ENCODE peak calls at places on chromosomes 3 and 15, in five cellular contexts. M, C, L, P and V are unnamed samples.

GRCh38 chr3:148083501-148084267 is 614.0 kb upstream of the AGTR1 start:
- DNase-seq in C (no peak), L (no peak), M (no peak), P (no peak), V (no peak)

GRCh38 chr3:149801639-149802038 is 9.3 kb upstream of the ANKUB1 start:
- DNase-seq in M (no peak), C (no peak), P (no peak), L (no peak), V (no peak)

GRCh38 chr15:51366911-51367310 is 25.5 kb downstream of the GLDN start:
- DNase-seq in L (peak; percentile 52), C (no peak), P (no peak), M (peak; percentile 85), V (no peak)

GRCh38 chr15:58229297-58229768 is 91.2 kb downstream of the AQP9 start:
- DNase-seq in P (peak; percentile 81), M (peak; percentile 36), C (no peak), L (peak; percentile 21), V (no peak)

GRCh38 chr15:75051161-75051560 is 27.8 kb downstream of the PPCDC start:
- DNase-seq in M (no peak), P (no peak), C (no peak), L (no peak), V (no peak)

GRCh38 chr3:131326307-131326706 is 55.3 kb upstream of the NUDT16 start:
- DNase-seq in M (peak; percentile 25), L (no peak), C (no peak), P (no peak), V (no peak)

GRCh38 chr3:14537590-14538450 is 2.3 kb downstream of the GRIP2 start:
- DNase-seq in M (no peak), L (no peak), P (no peak), C (peak; percentile 28), V (no peak)

GRCh38 chr3:190217081-190217480 is 96.4 kb upstream of the P3H2 start:
- DNase-seq in L (peak; percentile 63), M (peak; percentile 66), P (no peak), C (no peak), V (no peak)

GRCh38 chr15:66481107-66481856 is 16.3 kb downstream of the SNAPC5 start:
- DNase-seq in L (peak; percentile 38), P (no peak), M (no peak), C (no peak), V (no peak)

GRCh38 chr15:67839358-67839928 is 402 bp downstream of the RNU6-1 start:
- DNase-seq in C (no peak), P (no peak), L (peak; percentile 27), M (peak; percentile 58), V (no peak)

GRCh38 chr3:126155819-126156218 is 24.6 kb downstream of the ALDH1L1 start:
- DNase-seq in P (no peak), M (no peak), L (no peak), C (no peak), V (no peak)

GRCh38 chr3:126133606-126134005 is 46.8 kb downstream of the ALDH1L1 start:
- DNase-seq in C (peak; percentile 35), L (no peak), P (no peak), M (no peak), V (no peak)

GRCh38 chr3:145536461-145536860 is 624.5 kb downstream of the PLOD2 start:
- DNase-seq in L (no peak), M (no peak), P (no peak), C (no peak), V (no peak)

GRCh38 chr15:68700395-68701123 is 120.1 kb downstream of the ANP32A start:
- DNase-seq in M (peak; percentile 67), C (no peak), P (no peak), L (peak; percentile 59), V (peak; percentile 55)

GRCh38 chr3:15292765-15293522 is 39.4 kb downstream of the SH3BP5 start:
- DNase-seq in C (peak; percentile 55), L (peak; percentile 44), P (no peak), M (peak; percentile 63), V (no peak)

GRCh38 chr3:111012388-111013248 is 59.0 kb upstream of the NECTIN3 start:
- DNase-seq in C (no peak), P (peak; percentile 2), L (no peak), M (peak; percentile 25), V (no peak)

GRCh38 chr3:114595521-114596028 is 301.7 kb downstream of the TIGIT start:
- DNase-seq in C (no peak), M (no peak), P (no peak), L (peak; percentile 24), V (no peak)

GRCh38 chr15:74482661-74483060 is 21.7 kb upstream of the UBL7 start:
- DNase-seq in C (no peak), M (no peak), L (no peak), P (peak; percentile 48), V (peak; percentile 1)

GRCh38 chr15:48777645-48778337 is 33.1 kb downstream of the CEP152 start:
- DNase-seq in L (peak; percentile 38), P (no peak), C (no peak), M (no peak), V (no peak)

GRCh38 chr15:90595760-90596155 is 66.0 kb downstream of the CRTC3 start:
- DNase-seq in M (no peak), C (no peak), L (no peak), P (no peak), V (no peak)

GRCh38 chr3:184965639-184966430 is 153.9 kb downstream of the VPS8 start:
- DNase-seq in L (no peak), M (no peak), P (no peak), C (no peak), V (no peak)

GRCh38 chr3:104554409-104554808 is 812.3 kb upstream of the ALCAM start:
- DNase-seq in M (no peak), C (no peak), P (no peak), L (no peak), V (no peak)

GRCh38 chr3:52986938-52987337 is 58.9 kb downstream of the SFMBT1 start:
- DNase-seq in P (no peak), L (peak; percentile 70), M (peak; percentile 58), C (no peak), V (peak; percentile 29)

GRCh38 chr3:181892848-181893247 is 181.1 kb downstream of the SOX2 start:
- DNase-seq in P (no peak), M (no peak), L (no peak), C (no peak), V (no peak)

GRCh38 chr3:195250473-195251251 is 20.3 kb downstream of the XXYLT1 start:
- DNase-seq in M (peak; percentile 33), C (no peak), P (no peak), L (no peak), V (peak; percentile 38)

GRCh38 chr3:196712514-196713413 is 587 bp downstream of the PIGX start:
- DNase-seq in C (peak; percentile 80), M (peak; percentile 76), P (peak; percentile 32), L (peak; percentile 57), V (peak; percentile 44)

GRCh38 chr3:123719785-123720531 is 135.1 kb upstream of the HACD2 start:
- DNase-seq in C (no peak), M (no peak), P (no peak), L (no peak), V (no peak)

GRCh38 chr15:77871838-77872371 is 205.6 kb downstream of the TBC1D2B start:
- DNase-seq in C (peak; percentile 30), L (no peak), P (no peak), M (no peak), V (no peak)

GRCh38 chr3:185420762-185421161 is 57.8 kb downstream of the MAP3K13 start:
- DNase-seq in C (peak; percentile 50), M (peak; percentile 52), P (no peak), L (no peak), V (no peak)

GRCh38 chr3:27680517-27681246 is 41.4 kb downstream of the EOMES start:
- DNase-seq in L (no peak), P (peak; percentile 54), C (no peak), M (no peak), V (peak; percentile 14)

GRCh38 chr3:136512391-136512790 is 239.8 kb downstream of the STAG1 start:
- DNase-seq in P (no peak), C (no peak), L (peak; percentile 68), M (no peak), V (no peak)

GRCh38 chr3:47874913-47875312 is 72.0 kb downstream of the DHX30 start:
- DNase-seq in L (peak; percentile 27), C (no peak), P (no peak), M (no peak), V (no peak)
- H3K36me3 ChIP-seq in L (peaks cover 52% of the 10 kb centered on the region), C (peaks cover 77% of the 10 kb centered on the region), P (peaks cover 53% of the 10 kb centered on the region), M (peaks cover 19% of the 10 kb centered on the region), V (peaks cover 46% of the 10 kb centered on the region)

GRCh38 chr3:124993462-124993861 is 58.9 kb upstream of the MUC13 start:
- DNase-seq in L (no peak), M (peak; percentile 58), C (no peak), P (no peak), V (peak; percentile 10)

GRCh38 chr3:124997303-124998246 is 58.2 kb downstream of the HEG1 start:
- DNase-seq in L (no peak), P (no peak), M (no peak), C (no peak), V (no peak)

GRCh38 chr3:124992041-124992440 is 57.5 kb upstream of the MUC13 start:
- DNase-seq in M (no peak), L (no peak), P (no peak), C (no peak), V (no peak)

GRCh38 chr3:124998247-124998630 is 57.6 kb downstream of the HEG1 start:
- DNase-seq in P (no peak), C (no peak), M (no peak), L (no peak), V (no peak)

DNA sequence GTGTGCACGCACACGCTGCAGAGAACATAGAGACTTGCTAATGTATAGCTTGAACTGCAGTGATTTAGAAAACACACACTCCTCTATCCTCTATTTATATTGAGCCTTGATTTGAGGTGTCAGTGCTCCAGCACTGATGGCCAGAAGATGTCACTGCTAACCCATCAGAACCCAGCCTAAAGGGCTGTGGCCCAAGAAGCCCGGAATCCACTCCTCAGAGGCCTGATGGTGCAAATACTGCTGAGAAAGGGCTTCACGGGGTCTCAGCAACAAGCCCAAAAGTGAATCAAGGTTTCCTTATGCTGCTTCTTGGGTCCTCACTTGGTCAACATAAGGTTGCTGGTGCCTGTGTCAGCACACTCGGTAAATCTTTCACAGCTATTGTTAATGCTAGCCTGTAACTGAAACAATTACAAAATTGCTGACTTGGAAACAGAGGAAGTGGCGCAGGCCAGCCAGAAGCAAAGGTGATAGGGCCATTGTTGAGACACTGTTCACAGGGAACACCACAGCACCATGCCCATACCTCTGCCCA is 60.3 kb downstream of the HEG1 start:
- DNase-seq in L (peak; percentile 48), C (peak; percentile 54), M (peak; percentile 61), P (peak; percentile 57), V (no peak)
- H3K36me3 ChIP-seq in L (peaks cover 70% of the 10 kb centered on the region), C (peaks cover 88% of the 10 kb centered on the region), M (peaks cover 34% of the 10 kb centered on the region), P (peaks cover 90% of the 10 kb centered on the region), V (peaks cover 81% of the 10 kb centered on the region)

GRCh38 chr15:43046484-43046883 is 59.4 kb downstream of the UBR1 start:
- DNase-seq in M (no peak), L (no peak), P (no peak), C (no peak), V (no peak)
- H3K36me3 ChIP-seq in M (peaks cover 60% of the 10 kb centered on the region), L (peaks cover 17% of the 10 kb centered on the region), P (peaks cover 36% of the 10 kb centered on the region), C (peaks cover 98% of the 10 kb centered on the region), V (peaks cover 32% of the 10 kb centered on the region)

DNA sequence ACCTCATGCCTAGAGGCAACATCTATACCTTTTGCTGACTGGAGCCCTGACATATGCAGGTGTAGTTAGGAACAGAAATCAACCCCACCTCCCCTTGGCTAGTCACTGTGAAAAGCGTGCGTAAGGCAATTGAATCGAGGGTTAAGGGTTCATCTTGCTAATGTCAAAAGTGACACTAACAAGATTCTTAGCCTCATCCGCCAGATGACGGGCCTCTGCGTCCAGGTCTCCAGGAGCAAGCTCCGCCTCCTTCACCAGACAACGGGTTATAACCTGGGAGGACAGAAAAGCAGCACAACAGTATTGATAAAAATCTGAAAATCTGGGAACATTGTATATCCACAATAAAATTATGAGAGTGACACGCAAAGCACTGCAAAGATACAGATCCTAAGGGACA is 4.7 kb downstream of the SELENOS start:
- DNase-seq in M (no peak), P (no peak), L (no peak), C (no peak), V (no peak)
- H3K36me3 ChIP-seq in M (peaks cover 36% of the 10 kb centered on the region), P (peaks cover 82% of the 10 kb centered on the region), L (peaks cover 55% of the 10 kb centered on the region), C (peaks cover 65% of the 10 kb centered on the region), V (peaks cover 69% of the 10 kb centered on the region)